ENCODE peak calls at places on chromosome 19, in seven cellular contexts. Z, G, O, P, N, B and X are unnamed samples.

GRCh38 chr19:12521996-12522395 is 29.3 kb downstream of the ZNF564 start:
- DNase-seq in B (peak; percentile 74), N (peak; percentile 18), G (no peak), P (peak; percentile 20), O (no peak), Z (no peak), X (no peak)

GRCh38 chr19:48660854-48661731 is 11.7 kb downstream of the NTN5 start:
- DNase-seq in G (peak; percentile 81), N (peak; percentile 66), O (peak; percentile 84), P (peak; percentile 94), Z (peak; percentile 96), B (peak; percentile 95), X (peak; percentile 71)

GRCh38 chr19:17086811-17087210 is 11.2 kb downstream of the MYO9B start:
- DNase-seq in O (no peak), G (no peak), B (no peak), Z (no peak), N (no peak), P (no peak), X (no peak)

GRCh38 chr19:43624933-43625332 is 5.5 kb upstream of the ZNF428 start:
- DNase-seq in B (peak; percentile 97), Z (no peak), N (no peak), O (peak; percentile 70), G (no peak), P (peak; percentile 74), X (no peak)

GRCh38 chr19:52307275-52307674 is 10.3 kb downstream of the ZNF480 start:
- DNase-seq in P (peak; percentile 52), G (peak; percentile 39), O (peak; percentile 8), N (no peak), Z (peak; percentile 8), B (peak; percentile 58), X (no peak)

GRCh38 chr19:18109731-18110671 is 12.4 kb downstream of the MAST3 start:
- DNase-seq in N (peak; percentile 29), G (no peak), Z (no peak), O (peak; percentile 56), B (peak; percentile 75), P (peak; percentile 42), X (peak; percentile 81)

GRCh38 chr19:55542292-55542855 is 3.0 kb downstream of the SBK3 start:
- DNase-seq in P (no peak), B (no peak), N (no peak), Z (no peak), O (no peak), G (no peak), X (no peak)

GRCh38 chr19:54030895-54031586 is 32.7 kb downstream of the VSTM1 start:
- DNase-seq in O (peak; percentile 50), G (no peak), B (peak; percentile 71), P (no peak), Z (peak; percentile 29), N (no peak), X (no peak)

GRCh38 chr19:35090160-35090794 is 25.3 kb upstream of the FXYD3 start:
- DNase-seq in N (peak; percentile 54), G (peak; percentile 28), Z (peak; percentile 57), P (peak; percentile 38), O (peak; percentile 73), B (peak; percentile 93), X (peak; percentile 81)

GRCh38 chr19:16778796-16779411 is 50.3 kb upstream of the SIN3B start:
- DNase-seq in G (peak; percentile 22), O (peak; percentile 57), B (peak; percentile 87), N (peak; percentile 40), P (peak; percentile 52), Z (peak; percentile 59), X (peak; percentile 48)

GRCh38 chr19:47507031-47507430 is 7.8 kb downstream of the NAPA start:
- DNase-seq in P (no peak), B (no peak), Z (no peak), G (no peak), O (no peak), N (no peak), X (peak; percentile 81)

GRCh38 chr19:47505506-47505905 is 9.4 kb downstream of the NAPA start:
- DNase-seq in O (no peak), B (no peak), G (no peak), Z (no peak), N (no peak), P (no peak), X (no peak)

GRCh38 chr19:47507924-47508553 is 6.8 kb downstream of the NAPA start:
- DNase-seq in B (peak; percentile 36), O (no peak), Z (no peak), G (no peak), N (no peak), P (no peak), X (no peak)

GRCh38 chr19:47508721-47509120 is 6.1 kb downstream of the NAPA start:
- DNase-seq in G (no peak), O (no peak), B (no peak), P (no peak), Z (no peak), N (no peak), X (no peak)

DNA sequence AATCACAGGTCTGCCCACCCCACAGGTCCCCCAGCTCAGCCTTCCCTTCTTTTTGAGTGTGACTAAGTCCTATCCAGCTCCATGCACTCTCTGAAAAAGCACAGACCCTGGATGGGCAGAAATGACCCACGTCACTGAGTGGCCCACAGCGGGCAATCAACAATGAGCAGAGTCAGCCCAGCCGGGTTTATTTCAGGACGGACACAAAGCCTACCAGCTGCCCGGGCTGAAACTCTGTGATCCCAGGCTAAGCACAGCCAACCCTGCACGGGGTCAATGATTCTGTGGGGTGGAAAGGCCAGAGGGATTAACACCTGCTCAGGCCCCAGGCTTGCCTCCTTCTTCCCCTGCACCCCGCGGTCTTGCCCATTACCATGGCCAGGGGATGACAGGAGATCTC is 8.4 kb downstream of the NAPA start:
- DNase-seq in G (no peak), Z (no peak), P (no peak), B (no peak), N (no peak), O (no peak), X (no peak)
- H4K20me1 ChIP-seq in G (peaks cover 88% of the 10 kb centered on the region), Z (no peaks in the 10 kb centered on the region), P (peaks cover 78% of the 10 kb centered on the region), B (peaks cover 8% of the 10 kb centered on the region), N (no peaks in the 10 kb centered on the region), O (no peaks in the 10 kb centered on the region), X (peaks cover 80% of the 10 kb centered on the region)

GRCh38 chr19:4184718-4185352 is 2.3 kb downstream of the ANKRD24 start:
- DNase-seq in G (no peak), P (no peak), Z (no peak), B (no peak), N (no peak), O (no peak), X (no peak)

GRCh38 chr19:4182082-4182926 is at the start of the genes ANKRD24 and SIRT6:
- DNase-seq in N (peak; percentile 87), Z (peak; percentile 94), P (peak; percentile 97), B (peak; percentile 98), G (peak; percentile 92), O (peak; percentile 98), X (peak; percentile 98)

GRCh38 chr19:4183967-4184717 is 1.7 kb downstream of the ANKRD24 start:
- DNase-seq in P (no peak), O (peak; percentile 21), N (no peak), B (no peak), Z (no peak), G (no peak), X (no peak)

GRCh38 chr19:4178990-4179389 is 3.4 kb downstream of the SIRT6 start:
- DNase-seq in G (no peak), Z (no peak), B (no peak), O (no peak), P (no peak), N (no peak), X (no peak)

GRCh38 chr19:4181053-4181508 is 1.3 kb downstream of the SIRT6 start:
- DNase-seq in O (peak; percentile 26), N (no peak), Z (no peak), B (no peak), P (no peak), G (no peak), X (no peak)
- H3K27ac ChIP-seq in O (peak overlapping the region; percentile 57), N (no peak overlapping the region), Z (no peak overlapping the region), B (no peak overlapping the region), P (peak overlapping the region; percentile 2), G (no peak overlapping the region), X (peak overlapping the region; percentile 12)

GRCh38 chr19:7393934-7394508 is 45.3 kb downstream of the ARHGEF18 start:
- DNase-seq in N (no peak), B (no peak), P (no peak), O (peak; percentile 16), Z (no peak), G (no peak), X (no peak)
- H4K20me1 ChIP-seq in N (no peaks in the 10 kb centered on the region), B (no peaks in the 10 kb centered on the region), P (peaks cover 7% of the 10 kb centered on the region), O (no peaks in the 10 kb centered on the region), Z (no peaks in the 10 kb centered on the region), G (peaks cover 16% of the 10 kb centered on the region), X (peaks cover 4% of the 10 kb centered on the region)

DNA sequence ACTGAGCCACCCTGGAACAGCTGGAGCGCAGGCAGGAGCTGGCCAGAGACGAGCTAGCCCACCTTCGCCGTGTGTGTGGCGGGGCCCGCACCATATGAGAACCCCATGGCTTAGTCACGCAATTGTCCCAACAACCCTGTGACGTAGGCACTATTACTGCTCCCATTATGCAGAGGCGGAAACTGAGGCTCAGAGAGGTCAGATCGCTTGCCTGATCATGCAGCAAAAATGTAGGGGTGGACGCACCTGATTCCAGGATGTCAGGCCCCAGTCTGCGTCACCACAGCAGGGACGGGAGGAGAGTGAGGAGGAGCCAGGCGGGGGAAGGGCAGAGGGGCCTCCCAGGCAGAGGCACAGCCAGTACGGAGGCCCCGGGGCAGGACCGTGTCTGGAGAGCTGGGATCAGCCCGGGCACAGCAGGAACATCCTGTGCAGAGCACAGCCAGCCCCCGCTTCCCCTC is 16.8 kb downstream of the PIP5K1C start:
- DNase-seq in O (no peak), B (peak; percentile 81), P (no peak), G (peak; percentile 80), N (no peak), Z (peak; percentile 92), X (peak; percentile 59)
- H3K27ac ChIP-seq in O (no peak overlapping the region), B (peak overlapping the region; percentile 76), P (no peak overlapping the region), G (peak overlapping the region; percentile 88), N (no peak overlapping the region), Z (peak overlapping the region; percentile 90), X (peak overlapping the region; percentile 78)

DNA sequence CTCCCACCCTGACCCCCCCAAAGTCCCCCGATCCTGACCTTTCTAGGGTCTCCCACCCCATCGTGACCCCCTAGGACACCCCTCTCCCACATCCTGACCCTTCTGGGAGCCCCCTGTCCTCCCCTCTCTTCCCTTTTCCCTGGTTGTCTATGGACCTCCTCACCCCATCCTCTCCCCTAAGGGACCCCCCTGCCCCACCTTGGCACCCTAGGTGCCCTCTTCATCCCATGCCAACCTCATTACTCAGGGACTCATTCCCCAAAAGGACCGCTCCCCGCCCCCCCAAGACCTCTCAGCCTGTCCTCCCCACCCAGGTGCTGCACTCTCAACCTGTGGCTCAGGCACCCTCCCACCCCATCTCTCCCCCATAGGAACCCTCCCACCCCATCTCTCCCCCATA is 2.1 kb downstream of the MAP2K2 start:
- DNase-seq in P (no peak), B (no peak), G (no peak), O (no peak), N (no peak), Z (no peak), X (no peak)
- H4K20me1 ChIP-seq in P (peaks cover 43% of the 10 kb centered on the region), B (peaks cover 30% of the 10 kb centered on the region), G (peaks cover 58% of the 10 kb centered on the region), O (peaks cover 4% of the 10 kb centered on the region), N (peaks cover 3% of the 10 kb centered on the region), Z (no peaks in the 10 kb centered on the region), X (peaks cover 33% of the 10 kb centered on the region)

GRCh38 chr19:13884726-13885591 is 8.0 kb downstream of the NANOS3 start:
- DNase-seq in G (no peak), Z (no peak), O (no peak), B (no peak), N (no peak), P (no peak), X (no peak)
- H3K27ac ChIP-seq in G (no peak overlapping the region), Z (no peak overlapping the region), O (no peak overlapping the region), B (no peak overlapping the region), N (no peak overlapping the region), P (peak overlapping the region; percentile 61), X (no peak overlapping the region)